ENCODE peak calls at places on chromosome 19, in four cellular contexts. One of them, this sample, is unnamed.

GRCh38 chr19:54684537-54684936 is 21.8 kb downstream of the LILRB4 start:
- DNase-seq in choroid plexus epithelial cell: peak; percentile 14
- DNase-seq in cardiac fibroblast: peak; percentile 23
- DNase-seq in fibroblast of pulmonary artery: peak; percentile 7
- DNase-seq in this sample: peak; percentile 3

GRCh38 chr19:30361107-30361447 is 11.1 kb upstream of the ZNF536 start:
- DNase-seq in cardiac fibroblast: no peak
- DNase-seq in choroid plexus epithelial cell: no peak
- DNase-seq in fibroblast of pulmonary artery: no peak
- DNase-seq in this sample: no peak

GRCh38 chr19:3699071-3699740 is 1.1 kb downstream of the PIP5K1C start:
- DNase-seq in fibroblast of pulmonary artery: peak; percentile 58
- DNase-seq in cardiac fibroblast: peak; percentile 57
- DNase-seq in choroid plexus epithelial cell: peak; percentile 42
- DNase-seq in this sample: peak; percentile 66

GRCh38 chr19:14370169-14370998 is 10.9 kb upstream of the ADGRE5 start:
- DNase-seq in choroid plexus epithelial cell: no peak
- DNase-seq in cardiac fibroblast: no peak
- DNase-seq in fibroblast of pulmonary artery: no peak
- DNase-seq in this sample: no peak

GRCh38 chr19:48443262-48443661 is 2.5 kb upstream of the GRWD1 start:
- DNase-seq in choroid plexus epithelial cell: peak; percentile 21
- DNase-seq in fibroblast of pulmonary artery: no peak
- DNase-seq in cardiac fibroblast: no peak
- DNase-seq in this sample: no peak

GRCh38 chr19:54252845-54253244 is 4.2 kb downstream of the LILRB5 start:
- DNase-seq in fibroblast of pulmonary artery: no peak
- DNase-seq in cardiac fibroblast: no peak
- DNase-seq in choroid plexus epithelial cell: no peak
- DNase-seq in this sample: no peak

GRCh38 chr19:41619018-41619571 is 7.8 kb downstream of the CEACAM4 start:
- DNase-seq in cardiac fibroblast: no peak
- DNase-seq in fibroblast of pulmonary artery: no peak
- DNase-seq in choroid plexus epithelial cell: no peak
- DNase-seq in this sample: no peak

GRCh38 chr19:15181394-15181793 is 19.4 kb downstream of the NOTCH3 start:
- DNase-seq in choroid plexus epithelial cell: no peak
- DNase-seq in cardiac fibroblast: no peak
- DNase-seq in fibroblast of pulmonary artery: no peak
- DNase-seq in this sample: no peak

GRCh38 chr19:48629599-48630288 is 7.4 kb downstream of the DBP start:
- DNase-seq in choroid plexus epithelial cell: peak; percentile 79
- DNase-seq in fibroblast of pulmonary artery: peak; percentile 78
- DNase-seq in cardiac fibroblast: no peak
- DNase-seq in this sample: peak; percentile 58

GRCh38 chr19:54311486-54311885 is 1.5 kb downstream of the LILRA5 start:
- DNase-seq in choroid plexus epithelial cell: no peak
- DNase-seq in cardiac fibroblast: no peak
- DNase-seq in fibroblast of pulmonary artery: no peak
- DNase-seq in this sample: no peak

GRCh38 chr19:45769821-45770191 is 754 bp upstream of the SIX5 start:
- DNase-seq in choroid plexus epithelial cell: peak; percentile 69
- DNase-seq in cardiac fibroblast: peak; percentile 65
- DNase-seq in fibroblast of pulmonary artery: peak; percentile 52
- DNase-seq in this sample: peak; percentile 46

GRCh38 chr19:16902545-16902944 is 13.7 kb downstream of the F2RL3 start:
- DNase-seq in cardiac fibroblast: no peak
- DNase-seq in choroid plexus epithelial cell: no peak
- DNase-seq in fibroblast of pulmonary artery: no peak
- DNase-seq in this sample: no peak

GRCh38 chr19:44951179-44952159 is 3.7 kb upstream of the CLPTM1 start:
- DNase-seq in fibroblast of pulmonary artery: peak; percentile 86
- DNase-seq in choroid plexus epithelial cell: peak; percentile 90
- DNase-seq in cardiac fibroblast: peak; percentile 88
- DNase-seq in this sample: peak; percentile 89

GRCh38 chr19:14941189-14941588 is at the start of gene OR7C2:
- DNase-seq in cardiac fibroblast: no peak
- DNase-seq in fibroblast of pulmonary artery: no peak
- DNase-seq in choroid plexus epithelial cell: no peak
- DNase-seq in this sample: no peak

GRCh38 chr19:3047307-3048189 is 14.7 kb downstream of the TLE5 start:
- DNase-seq in choroid plexus epithelial cell: peak; percentile 83
- DNase-seq in cardiac fibroblast: peak; percentile 77
- DNase-seq in fibroblast of pulmonary artery: peak; percentile 71
- DNase-seq in this sample: peak; percentile 93

GRCh38 chr19:2491130-2491801 is 15.3 kb downstream of the GADD45B start:
- DNase-seq in cardiac fibroblast: peak; percentile 97
- DNase-seq in choroid plexus epithelial cell: peak; percentile 97
- DNase-seq in fibroblast of pulmonary artery: peak; percentile 88
- DNase-seq in this sample: peak; percentile 87

GRCh38 chr19:32652893-32653625 is 21.9 kb downstream of the ANKRD27 start:
- DNase-seq in cardiac fibroblast: peak; percentile 15
- DNase-seq in choroid plexus epithelial cell: peak; percentile 72
- DNase-seq in fibroblast of pulmonary artery: peak; percentile 77
- DNase-seq in this sample: peak; percentile 53

GRCh38 chr19:12994701-12995595 is at the start of gene NFIX:
- DNase-seq in cardiac fibroblast: peak; percentile 61
- DNase-seq in fibroblast of pulmonary artery: peak; percentile 56
- DNase-seq in choroid plexus epithelial cell: peak; percentile 44
- DNase-seq in this sample: peak; percentile 69

GRCh38 chr19:29702161-29702957 is 12.7 kb downstream of the C19orf12 start:
- DNase-seq in fibroblast of pulmonary artery: no peak
- DNase-seq in choroid plexus epithelial cell: no peak
- DNase-seq in cardiac fibroblast: no peak
- DNase-seq in this sample: no peak

GRCh38 chr19:3282564-3282963 is 58.1 kb downstream of the CELF5 start:
- DNase-seq in fibroblast of pulmonary artery: no peak
- DNase-seq in choroid plexus epithelial cell: no peak
- DNase-seq in cardiac fibroblast: no peak
- DNase-seq in this sample: no peak

GRCh38 chr19:1811942-1812425 is at the start of gene ATP8B3:
- DNase-seq in fibroblast of pulmonary artery: no peak
- DNase-seq in choroid plexus epithelial cell: no peak
- DNase-seq in cardiac fibroblast: no peak
- DNase-seq in this sample: no peak

GRCh38 chr19:33333151-33333550 is 30.8 kb upstream of the CEBPA start:
- DNase-seq in fibroblast of pulmonary artery: no peak
- DNase-seq in choroid plexus epithelial cell: no peak
- DNase-seq in cardiac fibroblast: no peak
- DNase-seq in this sample: no peak

GRCh38 chr19:11479470-11480080 is 1.3 kb downstream of the ELAVL3 start:
- DNase-seq in cardiac fibroblast: no peak
- DNase-seq in choroid plexus epithelial cell: peak; percentile 15
- DNase-seq in fibroblast of pulmonary artery: no peak
- DNase-seq in this sample: peak; percentile 16

GRCh38 chr19:37564624-37565369 is 29.8 kb downstream of the ZNF571 start:
- DNase-seq in cardiac fibroblast: peak; percentile 11
- DNase-seq in choroid plexus epithelial cell: no peak
- DNase-seq in fibroblast of pulmonary artery: peak; percentile 3
- DNase-seq in this sample: no peak

DNA sequence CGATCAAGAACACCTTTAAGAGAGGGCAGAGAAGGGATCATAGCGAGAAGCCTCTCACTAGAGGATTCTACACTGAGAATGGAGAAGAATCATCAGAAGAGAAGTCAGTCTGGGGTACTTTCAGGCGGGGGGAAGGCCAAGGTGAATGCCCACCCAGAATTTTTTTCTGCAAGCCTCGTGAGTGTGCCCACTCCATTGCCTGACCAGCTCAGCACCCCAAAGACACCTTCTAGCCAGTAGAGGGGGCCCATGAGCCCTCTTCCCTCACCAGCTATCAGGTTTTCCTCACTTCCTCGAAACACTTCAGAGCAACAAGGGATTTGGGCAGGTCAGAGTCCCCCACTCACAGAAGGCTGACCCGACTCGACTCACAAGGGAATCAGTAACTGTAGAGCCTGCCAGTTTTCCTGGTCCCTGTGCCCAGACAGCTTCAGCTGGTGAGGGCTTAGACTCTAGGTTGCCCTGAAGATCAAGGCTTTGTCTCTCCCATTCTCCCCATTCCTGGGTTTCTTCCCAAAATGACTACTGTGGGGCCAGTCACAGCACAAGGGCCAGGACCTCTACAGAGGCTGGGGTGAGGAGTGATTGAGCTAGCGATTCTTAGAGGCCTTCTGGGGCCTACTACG is 18.4 kb downstream of the NLRP13 start:
- DNase-seq in choroid plexus epithelial cell: no peak
- DNase-seq in fibroblast of pulmonary artery: no peak
- DNase-seq in cardiac fibroblast: no peak
- DNase-seq in this sample: no peak
- TF ChIP-seq CTCF in choroid plexus epithelial cell: no peak
- TF ChIP-seq CTCF in fibroblast of pulmonary artery: no peak
- TF ChIP-seq CTCF in cardiac fibroblast: peak; percentile 8
- TF ChIP-seq CTCF in this sample: no peak

GRCh38 chr19:18152444-18152816 is 533 bp upstream of the PIK3R2 start:
- DNase-seq in choroid plexus epithelial cell: peak; percentile 99
- DNase-seq in fibroblast of pulmonary artery: peak; percentile 98
- DNase-seq in cardiac fibroblast: peak; percentile 99
- DNase-seq in this sample: peak; percentile 99
- TF ChIP-seq CTCF in choroid plexus epithelial cell: peak; percentile 79
- TF ChIP-seq CTCF in fibroblast of pulmonary artery: peak; percentile 70
- TF ChIP-seq CTCF in cardiac fibroblast: peak; percentile 71
- TF ChIP-seq CTCF in this sample: peak; percentile 58

DNA sequence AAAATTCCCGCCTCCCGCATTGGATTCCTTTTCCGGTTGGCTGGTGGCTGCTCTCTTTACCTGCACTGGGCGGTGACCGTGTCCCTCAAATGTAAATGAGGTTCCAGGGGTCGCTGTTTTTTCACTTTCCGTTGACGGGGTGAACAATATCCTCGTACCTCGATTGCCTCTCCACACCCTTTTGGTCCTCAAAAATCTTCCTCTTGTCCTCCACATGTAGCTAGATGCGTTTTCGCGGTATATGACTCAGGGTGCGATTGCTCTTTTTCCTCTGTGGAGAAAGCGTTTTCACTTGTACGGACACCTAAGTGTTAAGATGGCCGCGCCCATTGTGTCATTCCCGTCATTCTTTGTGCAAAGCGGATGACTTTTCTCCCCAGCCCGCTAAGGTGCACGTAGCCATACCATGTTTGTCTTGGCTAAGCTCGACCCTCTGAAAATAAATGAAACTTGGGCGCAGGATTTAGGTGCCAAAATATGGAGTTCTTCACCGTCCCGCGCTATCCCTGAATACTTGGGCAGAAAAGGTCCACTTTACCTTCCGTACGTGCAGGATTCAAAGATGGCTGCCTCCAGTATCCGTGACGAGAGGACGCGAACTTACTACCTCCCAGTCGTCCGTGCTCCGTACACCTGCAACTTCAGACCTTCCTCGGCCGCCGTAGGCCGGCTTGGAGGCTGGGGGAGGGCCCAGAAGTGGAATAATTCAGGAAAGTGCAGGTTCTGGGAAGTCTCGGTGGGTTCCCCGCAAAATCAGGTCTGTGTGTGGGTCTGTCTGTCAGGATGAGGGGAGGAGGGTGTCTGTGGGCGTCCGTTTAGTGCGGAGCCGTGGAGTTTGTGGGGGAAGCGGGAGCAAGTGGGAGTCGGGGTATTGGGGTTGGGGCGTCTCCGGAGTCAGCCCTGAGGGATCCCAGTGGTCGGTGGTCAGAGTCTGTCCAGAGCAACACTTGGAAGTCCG is at the start of gene ZNF613:
- DNase-seq in fibroblast of pulmonary artery: peak; percentile 98
- DNase-seq in choroid plexus epithelial cell: peak; percentile 98
- DNase-seq in cardiac fibroblast: peak; percentile 97
- DNase-seq in this sample: peak; percentile 94
- TF ChIP-seq CTCF in fibroblast of pulmonary artery: peak; percentile 21
- TF ChIP-seq CTCF in choroid plexus epithelial cell: peak; percentile 39
- TF ChIP-seq CTCF in cardiac fibroblast: peak; percentile 4
- TF ChIP-seq CTCF in this sample: peak; percentile 30

GRCh38 chr19:50551034-50551712 is 17.1 kb downstream of the LRRC4B start:
- DNase-seq in choroid plexus epithelial cell: no peak
- DNase-seq in fibroblast of pulmonary artery: no peak
- DNase-seq in cardiac fibroblast: no peak
- DNase-seq in this sample: no peak

GRCh38 chr19:50551713-50552187 is 16.5 kb downstream of the LRRC4B start:
- DNase-seq in cardiac fibroblast: no peak
- DNase-seq in fibroblast of pulmonary artery: peak; percentile 25
- DNase-seq in choroid plexus epithelial cell: no peak
- DNase-seq in this sample: no peak

GRCh38 chr19:50553134-50553703 is 15.0 kb downstream of the LRRC4B start:
- DNase-seq in choroid plexus epithelial cell: no peak
- DNase-seq in fibroblast of pulmonary artery: no peak
- DNase-seq in cardiac fibroblast: no peak
- DNase-seq in this sample: no peak

GRCh38 chr19:50554212-50554611 is 14.0 kb downstream of the LRRC4B start:
- DNase-seq in choroid plexus epithelial cell: no peak
- DNase-seq in fibroblast of pulmonary artery: no peak
- DNase-seq in cardiac fibroblast: no peak
- DNase-seq in this sample: no peak

GRCh38 chr19:50552540-50552939 is 15.7 kb downstream of the LRRC4B start:
- DNase-seq in fibroblast of pulmonary artery: no peak
- DNase-seq in choroid plexus epithelial cell: no peak
- DNase-seq in cardiac fibroblast: no peak
- DNase-seq in this sample: no peak
- TF ChIP-seq CTCF in fibroblast of pulmonary artery: no peak
- TF ChIP-seq CTCF in choroid plexus epithelial cell: no peak
- TF ChIP-seq CTCF in cardiac fibroblast: no peak
- TF ChIP-seq CTCF in this sample: no peak

GRCh38 chr19:35060160-35060855 is 18.8 kb downstream of the HPN start:
- DNase-seq in cardiac fibroblast: no peak
- DNase-seq in fibroblast of pulmonary artery: no peak
- DNase-seq in choroid plexus epithelial cell: no peak
- DNase-seq in this sample: no peak

GRCh38 chr19:35061583-35062373 is 20.3 kb downstream of the HPN start:
- DNase-seq in cardiac fibroblast: no peak
- DNase-seq in fibroblast of pulmonary artery: no peak
- DNase-seq in choroid plexus epithelial cell: no peak
- DNase-seq in this sample: no peak

GRCh38 chr19:35063940-35064818 is 22.7 kb downstream of the HPN start:
- DNase-seq in fibroblast of pulmonary artery: peak; percentile 55
- DNase-seq in cardiac fibroblast: peak; percentile 70
- DNase-seq in choroid plexus epithelial cell: peak; percentile 75
- DNase-seq in this sample: peak; percentile 14

GRCh38 chr19:35065574-35065973 is 24.1 kb downstream of the HPN start:
- DNase-seq in fibroblast of pulmonary artery: no peak
- DNase-seq in choroid plexus epithelial cell: no peak
- DNase-seq in cardiac fibroblast: no peak
- DNase-seq in this sample: no peak

DNA sequence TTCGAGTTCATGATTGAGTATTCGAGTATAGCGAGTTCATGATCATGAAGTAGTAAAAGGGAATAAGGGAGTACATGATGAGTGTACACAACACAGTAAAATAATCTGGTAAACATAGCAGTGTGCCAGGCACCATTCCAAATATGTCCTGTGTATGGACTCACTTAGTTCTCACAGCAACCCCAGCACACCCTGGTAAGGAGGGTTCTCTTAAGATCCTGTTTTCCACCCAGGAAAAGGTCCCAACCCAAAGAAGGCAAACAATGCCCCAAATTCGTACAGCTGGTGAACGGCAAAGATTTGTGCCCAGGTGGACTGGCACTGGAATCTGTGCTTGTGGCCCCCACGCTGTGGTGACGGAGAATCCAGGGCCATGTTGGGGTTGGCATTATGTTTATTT is 21.4 kb downstream of the HPN start:
- DNase-seq in fibroblast of pulmonary artery: no peak
- DNase-seq in cardiac fibroblast: no peak
- DNase-seq in choroid plexus epithelial cell: no peak
- DNase-seq in this sample: no peak
- TF ChIP-seq CTCF in fibroblast of pulmonary artery: no peak
- TF ChIP-seq CTCF in cardiac fibroblast: no peak
- TF ChIP-seq CTCF in choroid plexus epithelial cell: no peak
- TF ChIP-seq CTCF in this sample: no peak